ENCODE peak calls at places on chromosomes 6 and 20, in four cellular contexts. C is kidney tubule cell; L is activated naive CD4-positive, alpha-beta T cell treated with Interleukin-2 at 50 U/mL for 16 hours; V is HuH-7.5. A is an unnamed sample.

GRCh38 chr20:56373942-56374341 is 15.2 kb downstream of the FAM210B start:
- DNase-seq in C (peak), L (no peak), V (no peak), A (no peak)

GRCh38 chr6:132147530-132148011 is 196.4 kb upstream of the CCN2 start:
- DNase-seq in C (peak), L (no peak), V (no peak), A (no peak)

GRCh38 chr20:300345-300744 is 3.0 kb downstream of the ZCCHC3 start:
- DNase-seq in C (peak), L (no peak), V (no peak), A (no peak)

GRCh38 chr6:18976966-18977365 is 589.8 kb downstream of the RNF144B start:
- DNase-seq in C (no peak), L (no peak), V (no peak), A (no peak)

GRCh38 chr6:139037490-139037889 is 8.9 kb downstream of the ABRACL start:
- DNase-seq in C (no peak), L (no peak), V (no peak), A (no peak)

GRCh38 chr6:40912158-40912946 is 126.7 kb downstream of the UNC5CL start:
- DNase-seq in C (peak), L (no peak), V (peak), A (peak)

GRCh38 chr20:43667341-43668132 is 623 bp downstream of the MYBL2 start:
- DNase-seq in C (peak), L (no peak), V (peak), A (peak)

GRCh38 chr6:33622456-33623431 is 1.6 kb downstream of the ITPR3 start:
- DNase-seq in C (peak), L (no peak), V (no peak), A (no peak)

GRCh38 chr6:85911067-85911466 is 268.4 kb upstream of the SYNCRIP start:
- DNase-seq in C (no peak), L (no peak), V (no peak), A (no peak)

GRCh38 chr6:72748759-72749158 is 126.9 kb downstream of the KCNQ5 start:
- DNase-seq in C (peak), L (no peak), V (no peak), A (no peak)